ENCODE peak calls at places on chromosome 17, in five cellular contexts. Z, Y, L, W and V are unnamed samples.

GRCh38 chr17:46928472-46929261 is 5.7 kb downstream of the GOSR2 start:
- DNase-seq in W (no peak), L (no peak), Z (no peak), Y (no peak), V (no peak)

GRCh38 chr17:9241774-9242496 is 220.6 kb downstream of the NTN1 start:
- DNase-seq in Y (no peak), W (no peak), Z (no peak), L (no peak), V (no peak)

GRCh38 chr17:74274703-74275340 is 788 bp downstream of the DNAI2 start:
- DNase-seq in Z (no peak), Y (no peak), L (no peak), W (no peak), V (no peak)

GRCh38 chr17:47955497-47956461 is 1.9 kb downstream of the PRR15L start:
- DNase-seq in L (peak), Y (peak), W (no peak), Z (no peak), V (no peak)

GRCh38 chr17:2780256-2780655 is 16.0 kb upstream of the RAP1GAP2 start:
- DNase-seq in Y (no peak), L (no peak), W (no peak), Z (no peak), V (no peak)

GRCh38 chr17:9432121-9432866 is 143.3 kb downstream of the STX8 start:
- DNase-seq in Z (no peak), W (peak), Y (peak), L (no peak), V (no peak)

GRCh38 chr17:55820675-55821074 is 69.8 kb downstream of the PCTP start:
- DNase-seq in W (no peak), Z (no peak), L (no peak), Y (no peak), V (no peak)

GRCh38 chr17:36463916-36464764 is 22.3 kb upstream of the ZNHIT3 start:
- DNase-seq in Y (peak), Z (peak), L (peak), W (peak), V (peak)

GRCh38 chr17:74059471-74059870 is 144.0 kb upstream of the RPL38 start:
- DNase-seq in W (no peak), L (peak), Z (no peak), Y (no peak), V (no peak)

GRCh38 chr17:51260960-51261958 is 913 bp downstream of the UTP18 start:
- DNase-seq in Y (peak), Z (peak), L (peak), W (no peak), V (peak)

GRCh38 chr17:30520436-30520835 is 43.2 kb downstream of the GOSR1 start:
- DNase-seq in Z (no peak), Y (no peak), W (peak), L (no peak), V (no peak)

GRCh38 chr17:57954421-57955182 is 610 bp downstream of the CUEDC1 start:
- DNase-seq in W (peak), Y (peak), L (peak), Z (no peak), V (peak)

GRCh38 chr17:58046230-58047094 is 36.8 kb upstream of the DYNLL2 start:
- DNase-seq in W (no peak), Y (no peak), L (no peak), Z (no peak), V (no peak)

GRCh38 chr17:3524024-3524423 is 33.6 kb downstream of the TRPV3 start:
- DNase-seq in W (no peak), Z (no peak), Y (no peak), L (no peak), V (peak)

DNA sequence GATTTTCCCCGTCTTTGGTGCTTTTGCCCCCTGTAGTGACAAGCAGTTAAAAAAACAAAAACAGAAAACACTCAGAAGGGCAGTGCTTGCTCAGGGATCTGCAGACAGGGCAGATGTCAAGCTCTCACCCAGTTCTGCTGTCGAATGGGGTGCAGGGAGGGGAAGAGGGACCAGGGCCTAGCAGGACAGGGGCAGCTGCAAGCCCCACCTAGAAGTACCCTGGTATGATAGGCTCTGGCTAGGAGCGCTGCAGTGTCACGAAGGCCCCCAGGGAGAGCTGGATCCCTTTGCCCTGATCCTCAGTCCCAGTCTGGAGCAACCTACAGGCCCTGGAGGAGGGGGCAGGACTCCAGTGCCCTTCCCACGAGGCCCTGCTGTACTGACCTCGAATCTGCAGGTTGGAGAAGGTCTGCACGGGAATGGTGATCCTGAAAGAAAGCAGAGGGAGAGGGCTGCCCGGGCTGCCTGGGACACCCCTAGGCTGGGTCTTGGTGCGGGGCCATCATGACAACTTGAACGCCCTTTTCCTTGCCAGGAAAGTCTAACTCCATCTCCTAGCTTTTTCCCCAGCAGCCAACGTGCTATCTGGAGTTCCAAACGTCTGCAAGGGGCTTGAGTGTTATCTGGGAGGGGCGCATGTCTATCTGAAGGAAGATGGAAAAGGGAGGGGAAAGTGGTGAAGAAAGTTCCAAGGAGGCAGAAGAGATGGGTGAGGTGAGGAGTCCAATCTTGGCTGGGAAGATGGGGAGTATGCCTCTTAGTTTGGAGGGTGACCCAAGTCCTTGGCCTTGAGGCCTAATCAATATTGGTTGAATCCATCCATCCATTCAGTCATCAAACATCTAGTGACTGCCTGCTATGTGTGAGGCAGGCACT is 4.8 kb downstream of the GFAP start:
- DNase-seq in L (no peak), Z (no peak), Y (no peak), W (no peak), V (peak)
- TF ChIP-seq POLR2A in L (no peak), Z (no peak), Y (no peak), W (no peak), V (no peak)

GRCh38 chr17:65594585-65594940 is 33.1 kb upstream of the AXIN2 start:
- DNase-seq in Y (no peak), Z (no peak), W (peak), L (no peak), V (no peak)
- H3K27ac ChIP-seq in Y (no peak), Z (no peak), W (no peak), L (no peak), V (no peak)

DNA sequence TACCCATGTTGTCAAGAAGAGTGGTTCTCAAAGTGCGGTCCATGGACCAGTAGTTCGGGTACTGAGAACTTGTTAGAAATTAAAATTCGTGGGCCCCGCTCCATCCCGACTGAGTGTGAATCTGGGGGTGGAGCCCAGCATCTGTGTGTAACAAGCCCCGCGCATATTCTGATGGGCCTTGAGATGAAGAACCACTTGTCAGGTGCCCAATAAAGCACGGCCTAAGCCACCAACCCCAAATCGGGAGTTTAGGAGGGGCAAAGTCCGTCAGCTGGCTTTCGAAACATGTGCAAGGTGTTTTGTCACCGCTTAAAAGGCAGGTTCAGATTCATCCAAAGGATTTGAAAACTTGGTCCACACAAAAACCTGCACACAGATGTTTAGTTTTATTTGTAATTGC is 29.5 kb downstream of the PSMD12 start:
- DNase-seq in L (no peak), Z (no peak), Y (no peak), W (no peak), V (no peak)
- TF ChIP-seq POLR2A in L (no peak), Z (no peak), Y (no peak), W (no peak), V (no peak)

DNA sequence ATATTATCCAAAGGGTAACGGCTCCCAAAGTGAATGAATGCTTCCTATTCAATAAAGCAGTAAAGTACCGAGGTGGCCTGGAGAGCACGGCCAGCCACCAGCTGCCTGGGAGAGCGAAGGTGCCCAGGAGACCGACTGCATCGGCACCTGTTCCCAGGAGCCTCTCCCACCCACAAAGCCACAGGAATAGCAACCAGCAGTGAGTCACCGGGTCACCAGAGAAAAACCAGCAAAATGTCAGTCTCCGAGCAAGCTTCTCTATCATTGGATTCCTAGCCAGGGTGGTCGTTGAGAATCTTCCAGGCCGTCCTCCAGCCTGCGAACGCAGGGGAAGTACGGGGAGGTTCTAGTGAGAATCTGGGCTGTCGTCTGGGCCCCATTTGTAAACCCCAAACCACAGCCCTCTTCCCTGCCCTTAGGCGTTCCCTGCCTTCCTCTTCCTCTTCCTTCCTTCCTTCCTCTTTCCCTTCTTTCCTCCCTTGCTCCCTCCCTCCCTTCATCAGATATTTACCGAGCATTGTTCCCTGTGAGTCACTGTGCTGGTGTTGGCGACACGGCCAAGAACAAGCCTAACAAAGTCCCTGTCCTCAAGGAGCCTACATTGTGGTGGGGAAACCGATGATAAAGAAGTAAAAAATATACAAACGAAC is 114.6 kb downstream of the SLC39A11 start:
- DNase-seq in Z (peak), L (no peak), Y (no peak), W (peak), V (no peak)
- H3K27ac ChIP-seq in Z (peak), L (peak), Y (no peak), W (peak), V (no peak)

GRCh38 chr17:38451840-38452529 is 23.7 kb downstream of the ARHGAP23 start:
- DNase-seq in W (peak), Y (no peak), L (no peak), Z (no peak), V (no peak)
- TF ChIP-seq POLR2A in W (no peak), Y (no peak), L (no peak), Z (no peak), V (no peak)

GRCh38 chr17:19372866-19373505 is 5.3 kb upstream of the MAPK7 start:
- DNase-seq in W (no peak), Z (no peak), Y (no peak), L (no peak), V (peak)
- H3K27ac ChIP-seq in W (no peak), Z (no peak), Y (no peak), L (no peak), V (no peak)

DNA sequence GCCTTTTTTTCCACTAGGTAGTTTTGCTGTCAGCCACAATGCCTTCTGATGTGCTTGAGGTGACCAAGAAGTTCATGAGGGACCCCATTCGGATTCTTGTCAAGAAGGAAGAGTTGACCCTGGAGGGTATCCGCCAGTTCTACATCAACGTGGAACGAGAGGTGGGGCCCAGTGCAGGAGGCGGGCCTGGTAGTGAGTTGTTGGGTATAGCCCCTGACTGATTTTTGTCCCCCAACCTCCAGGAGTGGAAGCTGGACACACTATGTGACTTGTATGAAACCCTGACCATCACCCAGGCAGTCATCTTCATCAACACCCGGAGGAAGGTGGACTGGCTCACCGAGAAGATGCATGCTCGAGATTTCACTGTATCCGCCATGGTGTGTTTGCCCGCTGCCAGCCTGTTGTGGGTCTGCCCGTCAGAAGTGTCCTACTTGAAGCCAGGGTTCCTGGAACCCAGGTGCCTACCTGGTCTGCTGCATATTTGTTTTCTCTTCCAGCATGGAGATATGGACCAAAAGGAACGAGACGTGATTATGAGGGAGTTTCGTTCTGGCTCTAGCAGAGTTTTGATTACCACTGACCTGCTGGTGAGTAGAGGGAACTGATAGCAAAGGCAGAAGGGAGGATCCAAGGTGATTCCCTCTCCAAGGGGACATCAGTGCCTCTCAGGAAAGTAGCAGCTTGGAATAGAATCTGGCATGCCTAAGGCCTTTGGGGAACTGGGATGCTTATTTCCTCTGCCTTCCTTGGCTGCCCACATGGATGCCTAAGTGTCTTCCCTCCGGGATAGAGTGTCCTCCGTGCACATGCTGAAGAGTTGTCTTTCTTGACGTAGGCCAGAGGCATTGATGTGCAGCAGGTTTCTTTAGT is 1.9 kb upstream of the CD68 start:
- DNase-seq in Z (no peak), Y (no peak), L (no peak), W (no peak), V (no peak)
- TF ChIP-seq POLR2A in Z (no peak), Y (no peak), L (no peak), W (no peak), V (no peak)

GRCh38 chr17:4788159-4788806 is 481 bp upstream of the GLTPD2 start:
- DNase-seq in Z (no peak), Y (no peak), W (no peak), L (no peak), V (no peak)
- H3K27ac ChIP-seq in Z (peak), Y (no peak), W (no peak), L (no peak), V (peak)